ENCODE peak calls at places on chromosomes 2 and 18, in five cellular contexts. N is HL-60, B is GM12878, D is K562, T is HepG2. M is an unnamed sample.

GRCh38 chr18:79333046-79333445 is 62.7 kb upstream of the NFATC1 start:
- DNase-seq in D (no peak), T (no peak), N (no peak), B (no peak), M (no peak)

GRCh38 chr18:74804677-74805076 is 207.0 kb downstream of the ZNF407 start:
- DNase-seq in N (no peak), T (no peak), D (peak; percentile 15), B (no peak), M (peak; percentile 50)

GRCh38 chr2:177161741-177162440 is 50.7 kb upstream of the HNRNPA3 start:
- DNase-seq in T (no peak), N (peak; percentile 23), D (peak; percentile 51), B (no peak), M (peak; percentile 48)

GRCh38 chr2:28390241-28390856 is 2.3 kb upstream of the FOSL2 start:
- DNase-seq in N (peak; percentile 83), B (no peak), T (peak; percentile 63), D (peak; percentile 71), M (peak; percentile 91)

GRCh38 chr2:143819190-143819735 is 690.0 kb downstream of the ARHGAP15 start:
- DNase-seq in D (no peak), T (no peak), N (peak; percentile 25), B (no peak), M (no peak)

GRCh38 chr2:144583741-144584453 is 64.0 kb upstream of the ZEB2 start:
- DNase-seq in N (no peak), D (peak; percentile 37), B (no peak), T (no peak), M (no peak)

GRCh38 chr18:33697498-33697897 is 119.5 kb downstream of the ASXL3 start:
- DNase-seq in T (no peak), D (no peak), N (no peak), B (no peak), M (no peak)

GRCh38 chr2:216632952-216633615 is at the start of gene IGFBP2:
- DNase-seq in D (no peak), T (no peak), B (no peak), N (peak; percentile 23), M (peak; percentile 96)

GRCh38 chr2:171702781-171703556 is 15.7 kb downstream of the DYNC1I2 start:
- DNase-seq in N (no peak), B (no peak), T (no peak), D (no peak), M (no peak)

GRCh38 chr2:158211516-158211915 is 109.8 kb downstream of the UPP2 start:
- DNase-seq in D (no peak), T (no peak), B (no peak), N (no peak), M (no peak)

GRCh38 chr2:242034996-242035814 is 165.7 kb downstream of the RTP5 start:
- DNase-seq in B (no peak), N (no peak), T (no peak), D (no peak), M (no peak)

GRCh38 chr2:239027431-239028252 is 179.8 kb downstream of the TWIST2 start:
- DNase-seq in T (no peak), N (no peak), D (no peak), B (no peak), M (no peak)

GRCh38 chr2:43226955-43227829 is 786 bp upstream of the ZFP36L2 start:
- DNase-seq in N (peak; percentile 89), D (peak; percentile 91), T (peak; percentile 93), B (no peak), M (peak; percentile 91)

GRCh38 chr18:48609820-48610815 is 71.3 kb downstream of the CTIF start:
- DNase-seq in D (no peak), B (no peak), N (no peak), T (no peak), M (no peak)

GRCh38 chr18:60020107-60020925 is 120.5 kb downstream of the PMAIP1 start:
- DNase-seq in D (no peak), B (no peak), N (no peak), T (no peak), M (no peak)

GRCh38 chr2:99648115-99648850 is 158.5 kb upstream of the REV1 start:
- DNase-seq in N (no peak), B (no peak), T (no peak), D (no peak), M (no peak)

GRCh38 chr2:230209422-230210051 is 10.2 kb downstream of the SP110 start:
- DNase-seq in T (no peak), D (no peak), B (no peak), N (peak; percentile 65), M (no peak)

GRCh38 chr2:160621748-160622147 is 128.1 kb upstream of the RBMS1 start:
- DNase-seq in N (no peak), D (no peak), T (peak; percentile 25), B (no peak), M (no peak)

GRCh38 chr2:1718339-1719220 is 25.7 kb downstream of the PXDN start:
- DNase-seq in D (no peak), N (no peak), B (no peak), T (no peak), M (peak; percentile 60)

GRCh38 chr2:27152102-27152795 is 3.4 kb downstream of the TCF23 start:
- DNase-seq in N (no peak), T (peak; percentile 74), D (peak; percentile 24), B (no peak), M (no peak)

GRCh38 chr2:146764301-146764700 is 1080.5 kb upstream of the ACVR2A start:
- DNase-seq in D (no peak), N (no peak), B (no peak), T (no peak), M (no peak)

GRCh38 chr2:129885735-129886134 is 93.7 kb upstream of the RAB6C start:
- DNase-seq in B (no peak), T (no peak), D (peak; percentile 26), N (no peak), M (peak; percentile 62)

GRCh38 chr2:16226942-16227664 is 286.8 kb downstream of the MYCN start:
- DNase-seq in B (no peak), D (no peak), T (no peak), N (no peak), M (no peak)

GRCh38 chr2:134202361-134202760 is 51.5 kb upstream of the MGAT5 start:
- DNase-seq in N (no peak), D (peak; percentile 26), T (no peak), B (no peak), M (no peak)

GRCh38 chr2:219298759-219299371 is 10.3 kb downstream of the PTPRN start:
- DNase-seq in N (peak; percentile 82), D (peak; percentile 81), T (peak; percentile 68), B (peak; percentile 32), M (peak; percentile 93)

GRCh38 chr2:196176142-196176738 is 4.9 kb upstream of the STK17B start:
- DNase-seq in N (no peak), T (no peak), B (peak; percentile 94), D (no peak), M (no peak)

GRCh38 chr2:101330253-101330921 is 21.9 kb upstream of the RNF149 start:
- DNase-seq in D (no peak), T (peak; percentile 92), B (no peak), N (no peak), M (no peak)

GRCh38 chr2:74849228-74849892 is 15.4 kb downstream of the HK2 start:
- DNase-seq in N (peak; percentile 88), T (no peak), D (no peak), B (peak; percentile 62), M (no peak)

GRCh38 chr2:140696449-140696848 is 1434.4 kb downstream of the LRP1B start:
- DNase-seq in D (no peak), N (no peak), B (no peak), T (peak; percentile 7), M (no peak)

GRCh38 chr18:62979172-62979571 is 263.8 kb downstream of the PHLPP1 start:
- DNase-seq in B (no peak), T (no peak), D (no peak), N (peak; percentile 98), M (no peak)

GRCh38 chr18:62978251-62979049 is 263.1 kb downstream of the PHLPP1 start:
- DNase-seq in N (no peak), T (no peak), B (no peak), D (no peak), M (no peak)

GRCh38 chr18:62977512-62977911 is 262.2 kb downstream of the PHLPP1 start:
- DNase-seq in B (no peak), N (no peak), T (no peak), D (no peak), M (no peak)

GRCh38 chr18:62981566-62981965 is 266.2 kb downstream of the PHLPP1 start:
- DNase-seq in D (no peak), T (no peak), B (no peak), N (peak; percentile 53), M (no peak)

DNA sequence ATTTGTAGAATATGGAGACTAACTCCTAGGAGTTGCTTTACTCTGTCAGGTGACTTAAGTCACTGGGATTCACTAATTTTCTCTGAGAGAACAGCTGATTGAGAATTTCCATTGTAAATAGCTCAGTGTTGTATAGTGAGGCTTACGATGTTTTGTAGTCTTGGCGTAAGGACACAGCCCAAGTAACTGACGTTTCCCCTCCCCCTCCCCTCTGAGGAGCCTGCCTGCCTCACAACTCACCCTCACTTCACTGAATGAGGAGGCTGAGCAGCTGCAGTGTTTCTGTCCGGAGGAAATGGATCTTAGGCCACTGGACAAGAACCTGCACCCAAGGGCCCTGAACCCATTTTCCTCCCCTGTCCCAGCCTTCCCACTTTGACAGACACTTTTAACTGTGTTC is 264.6 kb downstream of the PHLPP1 start:
- DNase-seq in N (no peak), D (no peak), T (no peak), B (no peak), M (no peak)
- TF ChIP-seq GABPA in N (no peak), D (no peak), T (no peak), B (no peak), M (no peak)

GRCh38 chr2:54605836-54606235 is 117.6 kb upstream of the EML6 start:
- DNase-seq in T (no peak), N (no peak), D (no peak), B (no peak), M (no peak)
- TF ChIP-seq GABPA in T (no peak), N (no peak), D (no peak), B (no peak), M (no peak)

GRCh38 chr2:32930436-32930835 is 16.3 kb upstream of the LTBP1 start:
- DNase-seq in D (no peak), T (no peak), N (no peak), B (no peak), M (no peak)

GRCh38 chr2:32925976-32926707 is 20.6 kb upstream of the LTBP1 start:
- DNase-seq in D (no peak), B (no peak), T (no peak), N (no peak), M (no peak)

GRCh38 chr2:32925283-32925682 is 21.5 kb upstream of the LTBP1 start:
- DNase-seq in T (no peak), D (no peak), N (no peak), B (no peak), M (no peak)

GRCh38 chr2:32922466-32922865 is 24.3 kb upstream of the LTBP1 start:
- DNase-seq in B (no peak), D (no peak), N (no peak), T (no peak), M (no peak)

DNA sequence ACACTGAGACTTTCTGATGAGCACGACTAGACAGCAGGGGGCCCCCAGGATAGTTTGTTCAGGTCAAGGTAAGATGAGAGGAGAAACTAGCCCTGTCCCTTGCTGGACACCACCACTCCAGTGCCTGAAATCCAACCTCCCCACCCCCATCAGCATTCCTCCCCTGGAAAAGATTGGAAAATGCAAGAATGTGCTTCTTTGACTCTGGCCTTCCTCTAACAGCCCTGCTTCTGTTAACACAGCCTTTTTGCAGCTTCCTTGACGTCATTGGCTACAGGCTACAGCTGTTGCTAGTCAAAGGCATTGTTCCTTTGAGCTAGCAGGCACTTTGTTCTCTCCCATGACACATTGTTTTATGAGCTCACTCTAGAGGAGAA is 20.1 kb upstream of the LTBP1 start:
- DNase-seq in N (no peak), B (no peak), D (no peak), T (no peak), M (no peak)
- TF ChIP-seq GABPA in N (no peak), B (no peak), D (no peak), T (no peak), M (no peak)

GRCh38 chr2:222352981-222353380 is 54.2 kb upstream of the PAX3 start:
- DNase-seq in B (no peak), N (no peak), T (no peak), D (no peak), M (no peak)
- TF ChIP-seq GABPA in B (no peak), N (no peak), T (no peak), D (no peak), M (no peak)